ENCODE peak calls at places on chromosome 7, in four cellular contexts. One of them, this sample, is unnamed.
A peak's percentile ranks its signal among the peaks of the same experiment; 100 is the strongest.

GRCh38 chr7:158705234-158705890 is 758 bp upstream of the NCAPG2 start:
- DNase-seq in HCT116: no peak
- DNase-seq in NB4: no peak
- DNase-seq in GM12878: no peak
- DNase-seq in this sample: peak; percentile 33

GRCh38 chr7:23055582-23056178 is 41.8 kb upstream of the HYCC1 start:
- DNase-seq in HCT116: peak; percentile 64
- DNase-seq in NB4: peak; percentile 83
- DNase-seq in GM12878: peak; percentile 60
- DNase-seq in this sample: peak; percentile 50

GRCh38 chr7:16504019-16504418 is 22.6 kb upstream of the LRRC72 start:
- DNase-seq in HCT116: no peak
- DNase-seq in NB4: no peak
- DNase-seq in GM12878: no peak
- DNase-seq in this sample: no peak

GRCh38 chr7:133349101-133349500 is 96.2 kb downstream of the EXOC4 start:
- DNase-seq in HCT116: no peak
- DNase-seq in NB4: no peak
- DNase-seq in GM12878: no peak
- DNase-seq in this sample: no peak

GRCh38 chr7:39616138-39616537 is 7.2 kb upstream of the RALA start:
- DNase-seq in HCT116: no peak
- DNase-seq in NB4: no peak
- DNase-seq in GM12878: no peak
- DNase-seq in this sample: no peak

GRCh38 chr7:127652333-127653248 is 597 bp downstream of the SND1 start:
- DNase-seq in HCT116: no peak
- DNase-seq in NB4: peak; percentile 38
- DNase-seq in GM12878: no peak
- DNase-seq in this sample: no peak

GRCh38 chr7:140263277-140263676 is 86.5 kb upstream of the KDM7A start:
- DNase-seq in HCT116: no peak
- DNase-seq in NB4: peak; percentile 77
- DNase-seq in GM12878: no peak
- DNase-seq in this sample: no peak

GRCh38 chr7:128032605-128033235 is 1.5 kb upstream of the LRRC4 start:
- DNase-seq in HCT116: no peak
- DNase-seq in NB4: no peak
- DNase-seq in GM12878: no peak
- DNase-seq in this sample: peak; percentile 24

GRCh38 chr7:94417921-94418320 is 23.2 kb downstream of the COL1A2 start:
- DNase-seq in HCT116: no peak
- DNase-seq in NB4: no peak
- DNase-seq in GM12878: no peak
- DNase-seq in this sample: no peak

GRCh38 chr7:156984209-156984891 is 26.1 kb downstream of the MNX1 start:
- DNase-seq in HCT116: no peak
- DNase-seq in NB4: no peak
- DNase-seq in GM12878: no peak
- DNase-seq in this sample: no peak

GRCh38 chr7:298739-299138 is 8.8 kb downstream of the FOXL3 start:
- DNase-seq in HCT116: no peak
- DNase-seq in NB4: no peak
- DNase-seq in GM12878: no peak
- DNase-seq in this sample: no peak

GRCh38 chr7:133676805-133677370 is 424.0 kb downstream of the EXOC4 start:
- DNase-seq in HCT116: no peak
- DNase-seq in NB4: no peak
- DNase-seq in GM12878: no peak
- DNase-seq in this sample: no peak

GRCh38 chr7:129443612-129444011 is 9.4 kb downstream of the STRIP2 start:
- DNase-seq in HCT116: no peak
- DNase-seq in NB4: no peak
- DNase-seq in GM12878: no peak
- DNase-seq in this sample: no peak

GRCh38 chr7:80918406-80918805 is 445 bp downstream of the SEMA3C start:
- DNase-seq in HCT116: no peak
- DNase-seq in NB4: peak; percentile 12
- DNase-seq in GM12878: no peak
- DNase-seq in this sample: no peak

GRCh38 chr7:41134242-41134872 is 568.5 kb downstream of the INHBA start:
- DNase-seq in HCT116: no peak
- DNase-seq in NB4: no peak
- DNase-seq in GM12878: peak; percentile 64
- DNase-seq in this sample: no peak

GRCh38 chr7:39880556-39880955 is 69.5 kb upstream of the CDK13 start:
- DNase-seq in HCT116: no peak
- DNase-seq in NB4: no peak
- DNase-seq in GM12878: no peak
- DNase-seq in this sample: no peak

GRCh38 chr7:25116621-25117020 is 8.4 kb downstream of the CYCS start:
- DNase-seq in HCT116: no peak
- DNase-seq in NB4: no peak
- DNase-seq in GM12878: no peak
- DNase-seq in this sample: no peak

GRCh38 chr7:157707983-157708720 is 371.3 kb downstream of the DNAJB6 start:
- DNase-seq in HCT116: no peak
- DNase-seq in NB4: no peak
- DNase-seq in GM12878: no peak
- DNase-seq in this sample: no peak

GRCh38 chr7:13790611-13791010 is 198.9 kb downstream of the ETV1 start:
- DNase-seq in HCT116: no peak
- DNase-seq in NB4: no peak
- DNase-seq in GM12878: no peak
- DNase-seq in this sample: no peak

GRCh38 chr7:30656006-30656575 is 26.2 kb downstream of the CRHR2 start:
- DNase-seq in HCT116: no peak
- DNase-seq in NB4: no peak
- DNase-seq in GM12878: no peak
- DNase-seq in this sample: no peak

GRCh38 chr7:132145466-132145865 is 430.8 kb downstream of the PLXNA4 start:
- DNase-seq in HCT116: no peak
- DNase-seq in NB4: no peak
- DNase-seq in GM12878: no peak
- DNase-seq in this sample: no peak

GRCh38 chr7:19392246-19392645 is 247.0 kb upstream of the FERD3L start:
- DNase-seq in HCT116: no peak
- DNase-seq in NB4: no peak
- DNase-seq in GM12878: no peak
- DNase-seq in this sample: no peak

GRCh38 chr7:25353191-25353590 is 124.9 kb upstream of the NPVF start:
- DNase-seq in HCT116: no peak
- DNase-seq in NB4: no peak
- DNase-seq in GM12878: no peak
- DNase-seq in this sample: no peak

GRCh38 chr7:47846117-47846836 is 102.0 kb downstream of the PKD1L1 start:
- DNase-seq in HCT116: peak; percentile 24
- DNase-seq in NB4: no peak
- DNase-seq in GM12878: no peak
- DNase-seq in this sample: no peak

GRCh38 chr7:76225379-76225778 is 23.7 kb downstream of the SRRM3 start:
- DNase-seq in HCT116: no peak
- DNase-seq in NB4: peak; percentile 65
- DNase-seq in GM12878: no peak
- DNase-seq in this sample: peak; percentile 82

GRCh38 chr7:15309891-15310290 is 251.9 kb downstream of the AGMO start:
- DNase-seq in HCT116: no peak
- DNase-seq in NB4: no peak
- DNase-seq in GM12878: no peak
- DNase-seq in this sample: no peak

GRCh38 chr7:140137078-140137477 is 39.7 kb downstream of the KDM7A start:
- DNase-seq in HCT116: no peak
- DNase-seq in NB4: no peak
- DNase-seq in GM12878: no peak
- DNase-seq in this sample: no peak

GRCh38 chr7:136687693-136688322 is 180.6 kb upstream of the CHRM2 start:
- DNase-seq in HCT116: no peak
- DNase-seq in NB4: peak; percentile 52
- DNase-seq in GM12878: no peak
- DNase-seq in this sample: no peak

GRCh38 chr7:43454936-43455518 is 127.9 kb upstream of the STK17A start:
- DNase-seq in HCT116: peak; percentile 19
- DNase-seq in NB4: peak; percentile 54
- DNase-seq in GM12878: peak; percentile 13
- DNase-seq in this sample: no peak

GRCh38 chr7:102220929-102221850 is 65.5 kb upstream of the SH2B2 start:
- DNase-seq in HCT116: no peak
- DNase-seq in NB4: no peak
- DNase-seq in GM12878: no peak
- DNase-seq in this sample: no peak

DNA sequence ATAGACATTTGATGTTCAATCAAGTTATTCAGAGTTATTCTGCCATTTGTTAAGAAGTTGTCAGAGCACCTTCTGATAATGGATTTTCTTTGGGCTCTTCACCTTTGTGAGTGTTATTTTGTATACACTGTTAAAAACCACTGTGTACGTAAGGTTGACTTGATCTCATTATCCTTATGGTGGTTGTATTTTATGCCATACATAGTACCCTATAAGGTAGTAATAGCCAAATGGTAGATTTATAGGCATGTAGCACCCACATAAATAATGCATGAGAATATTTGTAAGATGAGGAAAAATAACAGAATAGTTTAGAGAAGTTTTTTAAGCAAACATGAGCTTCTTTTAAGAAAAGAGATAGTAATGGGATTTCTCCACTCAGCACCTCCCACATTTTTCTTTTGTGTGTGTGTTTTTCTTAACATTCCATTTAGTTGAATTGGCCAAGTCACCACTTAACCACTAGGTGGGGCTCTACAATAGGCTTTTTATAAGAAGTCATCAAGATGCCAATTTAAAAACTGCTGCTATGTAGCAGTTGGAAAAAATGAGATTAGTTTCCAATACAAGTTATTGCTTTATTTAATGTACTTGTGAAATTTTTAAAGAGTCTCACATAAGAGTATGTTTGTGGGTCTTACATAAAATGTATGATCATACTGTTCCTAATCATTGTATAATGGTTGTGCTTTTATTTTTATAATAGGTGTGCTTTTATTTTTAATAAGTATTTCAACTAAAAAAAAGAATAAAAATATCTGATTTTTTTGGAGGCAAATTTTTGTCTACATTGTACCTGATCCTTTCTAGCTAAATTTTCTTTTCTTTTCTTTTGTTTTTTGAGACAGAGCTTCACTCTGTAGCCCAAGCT is 41.1 kb upstream of the STMP1 start:
- DNase-seq in HCT116: peak; percentile 73
- DNase-seq in NB4: peak; percentile 76
- DNase-seq in GM12878: no peak
- DNase-seq in this sample: peak; percentile 15
- TF ChIP-seq MAX in HCT116: no peak
- TF ChIP-seq MAX in NB4: no peak
- TF ChIP-seq MAX in GM12878: no peak
- TF ChIP-seq MAX in this sample: no peak

GRCh38 chr7:51587600-51587999 is 271.0 kb upstream of the COBL start:
- DNase-seq in HCT116: no peak
- DNase-seq in NB4: no peak
- DNase-seq in GM12878: no peak
- DNase-seq in this sample: no peak

GRCh38 chr7:51590746-51591145 is 274.1 kb upstream of the COBL start:
- DNase-seq in HCT116: no peak
- DNase-seq in NB4: no peak
- DNase-seq in GM12878: no peak
- DNase-seq in this sample: peak; percentile 53

GRCh38 chr7:51591223-51591622 is 274.6 kb upstream of the COBL start:
- DNase-seq in HCT116: no peak
- DNase-seq in NB4: no peak
- DNase-seq in GM12878: no peak
- DNase-seq in this sample: no peak

GRCh38 chr7:51592822-51593221 is 276.2 kb upstream of the COBL start:
- DNase-seq in HCT116: no peak
- DNase-seq in NB4: no peak
- DNase-seq in GM12878: no peak
- DNase-seq in this sample: no peak

DNA sequence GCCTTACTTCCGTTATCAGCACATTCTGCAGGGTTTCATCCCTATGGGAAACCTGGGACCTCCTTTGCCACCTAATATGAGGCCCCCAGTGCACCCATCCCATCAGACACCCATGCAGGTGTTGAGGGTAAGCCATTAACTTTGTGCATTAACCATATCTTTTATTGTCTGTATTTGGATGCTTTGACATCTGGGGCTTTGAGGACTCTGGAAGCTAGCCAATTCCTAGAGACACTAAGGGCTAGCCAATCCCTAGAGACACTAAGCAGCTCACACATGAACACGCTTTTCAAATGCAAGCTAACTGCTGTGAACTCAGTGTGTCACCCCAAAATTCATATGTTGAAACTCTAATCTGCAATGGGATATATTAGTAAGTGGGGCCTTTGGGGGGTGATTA is 272.5 kb upstream of the COBL start:
- DNase-seq in HCT116: no peak
- DNase-seq in NB4: no peak
- DNase-seq in GM12878: no peak
- DNase-seq in this sample: no peak
- TF ChIP-seq MAX in HCT116: no peak
- TF ChIP-seq MAX in NB4: no peak
- TF ChIP-seq MAX in GM12878: no peak
- TF ChIP-seq MAX in this sample: no peak

DNA sequence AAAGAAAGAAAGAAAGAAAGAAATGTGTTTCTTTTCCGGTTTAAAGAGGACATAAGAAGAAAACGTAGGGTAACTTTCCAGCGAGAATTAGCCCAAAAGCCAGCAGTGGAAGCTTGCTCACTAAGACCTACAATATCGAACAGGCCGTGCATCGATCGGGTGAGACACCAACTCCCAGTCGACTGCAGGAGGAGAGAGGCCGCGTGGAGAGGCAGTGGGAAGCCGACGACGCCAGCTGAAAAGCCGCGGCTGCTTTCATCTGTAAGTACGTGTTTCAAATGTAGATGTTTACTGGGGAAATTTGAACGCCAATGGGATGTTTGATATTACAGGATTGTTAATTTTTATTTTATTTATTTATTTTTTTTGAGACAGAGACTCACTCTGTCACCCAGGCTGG is 28.6 kb upstream of the GIMAP8 start:
- DNase-seq in HCT116: no peak
- DNase-seq in NB4: no peak
- DNase-seq in GM12878: no peak
- DNase-seq in this sample: peak; percentile 9
- TF ChIP-seq MAX in HCT116: no peak
- TF ChIP-seq MAX in NB4: no peak
- TF ChIP-seq MAX in GM12878: no peak
- TF ChIP-seq MAX in this sample: no peak

GRCh38 chr7:84629640-84630318 is 435.2 kb upstream of the SEMA3A start:
- DNase-seq in HCT116: no peak
- DNase-seq in NB4: no peak
- DNase-seq in GM12878: no peak
- DNase-seq in this sample: no peak

GRCh38 chr7:84624527-84624926 is 429.9 kb upstream of the SEMA3A start:
- DNase-seq in HCT116: no peak
- DNase-seq in NB4: no peak
- DNase-seq in GM12878: no peak
- DNase-seq in this sample: no peak

GRCh38 chr7:84629216-84629615 is 434.6 kb upstream of the SEMA3A start:
- DNase-seq in HCT116: no peak
- DNase-seq in NB4: no peak
- DNase-seq in GM12878: no peak
- DNase-seq in this sample: no peak

GRCh38 chr7:84624927-84625326 is 430.3 kb upstream of the SEMA3A start:
- DNase-seq in HCT116: no peak
- DNase-seq in NB4: no peak
- DNase-seq in GM12878: no peak
- DNase-seq in this sample: no peak
- TF ChIP-seq MAX in HCT116: no peak
- TF ChIP-seq MAX in NB4: no peak
- TF ChIP-seq MAX in GM12878: no peak
- TF ChIP-seq MAX in this sample: no peak

This sample was measured in WTC11.